ENCODE peak calls at places on chromosomes 4 and X, in nine cellular contexts. K, L, B, E, O, D, S, J and X are unnamed samples.

GRCh38 chr4:59200992-59201391 is 1999.1 kb upstream of the ADGRL3 start:
- DNase-seq in K (no peak), L (no peak), B (no peak), E (no peak), O (no peak), D (peak; percentile 17), S (no peak), J (no peak), X (no peak)

GRCh38 chrX:81377329-81377728 is 175.4 kb downstream of the SH3BGRL start:
- DNase-seq in K (peak; percentile 7), L (no peak), B (no peak), E (peak; percentile 3), O (no peak), D (peak; percentile 17), S (no peak), J (no peak), X (peak; percentile 31)

GRCh38 chrX:18290200-18290599 is 64.3 kb downstream of the SCML2 start:
- DNase-seq in K (no peak), L (no peak), B (no peak), E (no peak), O (no peak), D (no peak), S (no peak), J (no peak), X (no peak)

GRCh38 chr4:52728877-52729276 is 22.3 kb downstream of the ERVMER34-1 start:
- DNase-seq in K (no peak), L (no peak), B (no peak), E (no peak), O (no peak), D (no peak), S (no peak), J (no peak), X (no peak)

GRCh38 chrX:32139463-32139862 is 1067.6 kb upstream of the FTHL17 start:
- DNase-seq in K (no peak), L (no peak), B (no peak), E (no peak), O (no peak), D (no peak), S (no peak), J (no peak), X (no peak)

GRCh38 chr4:1198070-1198844 is 25.9 kb upstream of the SPON2 start:
- DNase-seq in K (no peak), L (no peak), B (no peak), E (no peak), O (no peak), D (no peak), S (no peak), J (no peak), X (no peak)

GRCh38 chr4:32789026-32789608 is 2068.9 kb downstream of the PCDH7 start:
- DNase-seq in K (no peak), L (no peak), B (no peak), E (no peak), O (no peak), D (no peak), S (no peak), J (no peak), X (peak; percentile 69)

GRCh38 chr4:156992943-156993342 is 21.3 kb upstream of the PDGFC start:
- DNase-seq in K (no peak), L (no peak), B (no peak), E (peak; percentile 25), O (no peak), D (no peak), S (no peak), J (no peak), X (no peak)

GRCh38 chr4:118684873-118685811 is at the start of gene METTL14:
- DNase-seq in K (peak; percentile 85), L (peak; percentile 91), B (peak; percentile 95), E (peak; percentile 91), O (peak; percentile 96), D (peak; percentile 93), S (peak; percentile 81), J (peak; percentile 93), X (peak; percentile 95)

DNA sequence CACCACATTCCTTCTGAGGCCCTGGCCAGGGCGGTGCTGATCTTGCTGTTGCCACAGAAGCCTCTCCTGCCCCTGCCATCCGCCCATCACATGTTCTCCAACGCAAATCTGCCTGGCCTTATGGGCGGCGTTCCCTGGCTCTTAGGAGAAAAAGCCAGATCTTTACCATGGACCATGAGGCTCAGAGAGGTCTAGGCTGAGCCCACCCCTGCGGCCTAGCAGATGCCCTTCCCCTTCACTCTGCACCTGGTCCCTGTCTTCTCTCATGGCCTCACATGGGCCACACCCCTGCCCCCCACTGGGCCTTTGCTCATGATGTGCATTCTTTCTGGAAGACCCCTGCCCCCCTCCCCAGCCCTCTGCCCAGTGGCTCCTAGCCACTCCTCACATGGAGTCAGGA is 78.5 kb downstream of the CRMP1 start:
- DNase-seq in K (no peak), L (no peak), B (no peak), E (no peak), O (no peak), D (no peak), S (no peak), J (no peak), X (no peak)
- H3K4me3 ChIP-seq in K (no peak overlapping the region), L (no peak overlapping the region), B (no peak overlapping the region), E (no peak overlapping the region), O (no peak overlapping the region), D (no peak overlapping the region), S (no peak overlapping the region), J (no peak overlapping the region), X (no peak overlapping the region)

DNA sequence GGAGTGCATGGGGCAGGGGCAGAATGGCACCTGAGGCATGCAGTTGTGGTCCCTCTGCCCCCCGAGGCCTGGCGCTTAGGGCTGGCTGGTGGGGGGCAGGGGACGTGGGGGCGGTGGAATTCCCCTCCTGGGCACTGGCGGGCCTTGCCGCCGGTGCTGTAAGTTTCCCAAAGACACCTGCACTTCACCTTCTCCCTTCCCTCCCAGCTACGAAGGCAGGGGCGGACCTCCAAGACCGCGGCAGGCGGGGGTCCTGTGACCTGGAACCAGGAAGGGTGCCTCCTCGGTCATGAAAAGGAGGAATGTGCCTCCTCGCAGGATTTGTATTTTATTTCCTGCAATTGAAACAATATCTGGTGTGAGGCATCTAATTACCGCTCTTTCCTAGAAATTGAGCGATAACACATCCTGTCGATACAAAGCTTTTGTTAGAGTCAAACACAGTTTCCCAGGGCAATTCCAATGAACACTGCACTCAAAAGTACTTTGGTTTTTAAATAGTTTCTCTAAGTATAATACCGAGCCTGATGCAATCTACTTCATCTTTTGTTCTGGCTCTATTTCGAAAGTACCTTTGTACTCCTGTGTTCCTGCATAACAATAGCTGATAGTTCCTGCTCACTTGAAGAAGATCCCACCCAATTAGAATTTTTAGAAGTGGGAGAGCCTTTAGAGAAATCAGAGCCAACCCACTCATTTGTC is 12.3 kb upstream of the ADRA2C start:
- DNase-seq in K (no peak), L (no peak), B (no peak), E (no peak), O (peak; percentile 41), D (no peak), S (no peak), J (no peak), X (no peak)
- H3K4me3 ChIP-seq in K (no peak overlapping the region), L (no peak overlapping the region), B (no peak overlapping the region), E (no peak overlapping the region), O (no peak overlapping the region), D (no peak overlapping the region), S (no peak overlapping the region), J (no peak overlapping the region), X (no peak overlapping the region)

GRCh38 chr4:8609406-8609805 is 16.8 kb downstream of the CPZ start:
- DNase-seq in K (no peak), L (no peak), B (no peak), E (no peak), O (no peak), D (no peak), S (no peak), J (no peak), X (no peak)

GRCh38 chr4:8612646-8613045 is 20.1 kb downstream of the CPZ start:
- DNase-seq in K (no peak), L (no peak), B (peak; percentile 29), E (no peak), O (peak; percentile 27), D (no peak), S (no peak), J (no peak), X (no peak)

GRCh38 chr4:8608714-8609391 is 16.3 kb downstream of the CPZ start:
- DNase-seq in K (no peak), L (no peak), B (no peak), E (no peak), O (no peak), D (no peak), S (no peak), J (no peak), X (no peak)

GRCh38 chr4:8609824-8610350 is 17.3 kb downstream of the CPZ start:
- DNase-seq in K (no peak), L (no peak), B (no peak), E (no peak), O (no peak), D (no peak), S (no peak), J (no peak), X (no peak)

DNA sequence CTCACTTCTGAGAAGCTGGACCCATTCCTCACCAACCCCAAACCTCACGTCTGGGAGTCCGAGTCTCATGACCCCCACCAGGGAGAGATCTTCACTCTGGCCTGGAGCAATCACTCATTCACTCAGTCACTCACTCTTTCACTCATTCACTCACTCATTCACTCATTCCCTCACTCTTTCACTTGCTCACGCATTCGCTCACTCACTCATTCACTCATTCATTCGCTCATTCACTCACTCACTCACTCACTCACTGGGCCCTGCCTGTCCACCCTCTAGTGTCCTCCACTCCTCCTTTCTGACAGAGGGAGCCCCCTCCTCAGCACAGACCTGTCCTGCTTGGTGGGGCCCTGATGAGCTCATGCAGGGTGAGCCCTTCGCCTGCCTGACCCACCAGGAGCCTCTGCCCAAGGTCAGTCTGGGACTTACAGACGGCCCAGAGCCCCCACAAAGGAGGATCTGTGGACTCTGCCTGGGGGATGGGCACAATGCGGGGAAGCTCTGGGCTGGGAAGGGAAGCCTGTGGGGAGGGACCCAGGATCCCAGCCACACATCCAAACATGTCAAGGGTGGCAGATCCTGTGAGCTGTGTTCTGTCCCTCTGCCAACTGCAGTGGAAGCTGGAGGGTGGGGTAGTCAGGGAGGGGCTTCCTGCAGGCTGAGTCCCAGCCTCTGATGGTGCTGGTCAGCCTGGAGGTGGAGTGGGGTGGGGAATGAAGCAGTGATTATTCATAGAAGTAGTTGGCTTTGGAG is 18.5 kb downstream of the CPZ start:
- DNase-seq in K (no peak), L (no peak), B (no peak), E (no peak), O (no peak), D (no peak), S (no peak), J (no peak), X (no peak)
- H3K4me3 ChIP-seq in K (no peak overlapping the region), L (no peak overlapping the region), B (no peak overlapping the region), E (no peak overlapping the region), O (no peak overlapping the region), D (no peak overlapping the region), S (no peak overlapping the region), J (no peak overlapping the region), X (no peak overlapping the region)

GRCh38 chrX:16577483-16578029 is 72.4 kb upstream of the S100G start:
- DNase-seq in K (no peak), L (no peak), B (no peak), E (no peak), O (no peak), D (no peak), S (no peak), J (no peak), X (no peak)

GRCh38 chrX:16573781-16574180 is 76.2 kb upstream of the S100G start:
- DNase-seq in K (no peak), L (no peak), B (no peak), E (peak; percentile 71), O (no peak), D (no peak), S (no peak), J (no peak), X (peak; percentile 55)

GRCh38 chrX:16578218-16578617 is 71.7 kb upstream of the S100G start:
- DNase-seq in K (no peak), L (no peak), B (no peak), E (peak; percentile 42), O (no peak), D (no peak), S (no peak), J (no peak), X (peak; percentile 28)

GRCh38 chrX:16579517-16579916 is 70.4 kb upstream of the S100G start:
- DNase-seq in K (no peak), L (no peak), B (no peak), E (no peak), O (no peak), D (no peak), S (no peak), J (no peak), X (no peak)
- H3K4me3 ChIP-seq in K (no peak overlapping the region), L (no peak overlapping the region), B (no peak overlapping the region), E (no peak overlapping the region), O (no peak overlapping the region), D (no peak overlapping the region), S (no peak overlapping the region), J (no peak overlapping the region), X (no peak overlapping the region)